ENCODE peak calls at places on chromosomes 13 and 19, in four cellular contexts. H is psoas muscle, V is uterus, R is left lung. Z is an unnamed sample. For H3K27me3, the result is how much of the 10 kb centered on the place peaks cover.

GRCh38 chr13:87982436-87982835 is 311.3 kb downstream of the SLITRK5 start:
- DNase-seq in H (no peak), V (no peak), R (no peak), Z (no peak)

GRCh38 chr13:18947376-18947977 is 234.1 kb downstream of the TUBA3C start:
- DNase-seq in H (no peak), V (no peak), R (no peak), Z (no peak)

GRCh38 chr13:93039131-93039530 is 187.5 kb upstream of the GPC6 start:
- DNase-seq in H (no peak), V (no peak), R (no peak), Z (no peak)

GRCh38 chr19:40523322-40524047 is 53.2 kb upstream of the SHKBP1 start:
- DNase-seq in H (peak), V (no peak), R (peak), Z (peak)

GRCh38 chr19:6947745-6948144 is 60.4 kb downstream of the ADGRE1 start:
- DNase-seq in H (no peak), V (no peak), R (no peak), Z (no peak)

GRCh38 chr13:41700790-41701310 is 243.5 kb downstream of the RGCC start:
- DNase-seq in H (no peak), V (peak), R (no peak), Z (peak)

GRCh38 chr19:48867119-48867921 is 1.1 kb downstream of the PLEKHA4 start:
- DNase-seq in H (no peak), V (no peak), R (no peak), Z (no peak)

GRCh38 chr19:16104722-16105121 is 7.0 kb upstream of the RAB8A start:
- DNase-seq in H (no peak), V (no peak), R (no peak), Z (no peak)

GRCh38 chr13:33918199-33918932 is 100.4 kb downstream of the RFC3 start:
- DNase-seq in H (peak), V (no peak), R (peak), Z (no peak)

GRCh38 chr13:101640797-101641400 is 188.4 kb downstream of the ITGBL1 start:
- DNase-seq in H (no peak), V (no peak), R (no peak), Z (no peak)

GRCh38 chr13:64755961-64756360 is 2474.2 kb downstream of the PCDH9 start:
- DNase-seq in H (no peak), V (no peak), R (no peak), Z (no peak)

GRCh38 chr13:44436589-44437337 is 63.1 kb downstream of the SERP2 start:
- DNase-seq in H (peak), V (peak), R (peak), Z (peak)

GRCh38 chr19:8367327-8368001 is 3.5 kb downstream of the ANGPTL4 start:
- DNase-seq in H (peak), V (peak), R (peak), Z (peak)

GRCh38 chr19:43407416-43408005 is 7.2 kb upstream of the TEX101 start:
- DNase-seq in H (no peak), V (no peak), R (no peak), Z (no peak)

GRCh38 chr13:101579291-101579802 is 126.9 kb downstream of the ITGBL1 start:
- DNase-seq in H (no peak), V (no peak), R (no peak), Z (no peak)

GRCh38 chr13:41006951-41007350 is 12.2 kb downstream of the ELF1 start:
- DNase-seq in H (no peak), V (no peak), R (no peak), Z (no peak)

GRCh38 chr19:9323557-9323918 is 441 bp upstream of the ZNF559 start:
- DNase-seq in H (peak), V (peak), R (peak), Z (peak)

GRCh38 chr13:83503424-83503823 is 378.9 kb downstream of the SLITRK1 start:
- DNase-seq in H (no peak), V (no peak), R (no peak), Z (no peak)

GRCh38 chr19:1848399-1849131 is at the start of gene REXO1:
- DNase-seq in H (peak), V (peak), R (peak), Z (peak)

GRCh38 chr19:55486971-55487883 is 1.0 kb upstream of the SSC5D start:
- DNase-seq in H (peak), V (peak), R (peak), Z (peak)

GRCh38 chr19:38693380-38694223 is 46.2 kb downstream of the ACTN4 start:
- DNase-seq in H (no peak), V (no peak), R (no peak), Z (no peak)
- H3K4me3 ChIP-seq in H (peak), V (no peak), R (no peak), Z (no peak)

GRCh38 chr19:50427997-50428425 is 4.7 kb upstream of the MYBPC2 start:
- DNase-seq in H (peak), V (peak), R (peak), Z (no peak)

GRCh38 chr19:50427318-50427925 is 5.3 kb upstream of the MYBPC2 start:
- DNase-seq in H (no peak), V (no peak), R (no peak), Z (no peak)

GRCh38 chr19:50431343-50432220 is 1.1 kb upstream of the MYBPC2 start:
- DNase-seq in H (peak), V (peak), R (peak), Z (peak)

GRCh38 chr19:50430888-50431342 is 1.8 kb upstream of the MYBPC2 start:
- DNase-seq in H (no peak), V (no peak), R (no peak), Z (no peak)

DNA sequence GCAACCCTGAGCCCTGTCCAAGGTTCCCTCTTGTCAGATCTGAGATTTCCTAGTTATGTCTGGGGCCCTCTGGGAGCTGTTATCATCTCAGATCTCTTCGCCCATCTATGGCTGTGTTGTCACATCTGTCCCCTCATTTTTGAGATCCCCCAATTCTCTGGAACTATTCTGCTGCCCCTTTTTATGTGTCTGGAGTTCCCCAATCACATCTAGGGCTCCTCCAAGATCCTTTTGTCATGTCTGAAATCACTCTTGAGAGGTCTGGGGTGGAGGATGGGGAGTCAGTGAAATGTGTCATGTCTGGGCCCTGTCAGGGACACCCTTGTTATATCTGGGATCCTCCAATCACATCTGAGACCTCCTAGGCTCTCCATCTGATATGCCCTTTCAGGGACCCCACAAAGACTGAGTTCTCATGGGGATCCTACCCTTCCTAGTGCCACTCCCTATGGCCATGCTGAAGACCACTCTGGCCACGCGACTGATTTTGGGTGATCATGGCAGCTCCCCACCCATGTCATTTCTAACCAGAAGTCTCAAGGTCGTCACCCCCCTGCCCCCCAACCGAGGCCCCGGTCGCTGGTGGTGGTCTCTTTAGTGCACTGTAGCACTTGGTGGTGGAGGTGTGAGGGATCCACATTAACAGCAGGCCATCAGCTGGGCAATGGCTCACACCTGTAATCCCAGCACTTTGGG is 3.8 kb upstream of the MYBPC2 start:
- DNase-seq in H (no peak), V (no peak), R (no peak), Z (no peak)
- H3K27me3 ChIP-seq in H (under half), V (under half), R (under half), Z (under half)

GRCh38 chr13:20232556-20233277 is 598 bp upstream of the GJB6 start:
- DNase-seq in H (no peak), V (no peak), R (no peak), Z (no peak)
- H3K4me3 ChIP-seq in H (no peak), V (no peak), R (peak), Z (no peak)

GRCh38 chr19:39251081-39251480 is 2.4 kb upstream of the IFNL4 start:
- DNase-seq in H (no peak), V (no peak), R (no peak), Z (no peak)
- H3K27me3 ChIP-seq in H (half or more), V (under half), R (under half), Z (under half)

GRCh38 chr13:73820285-73820684 is 313.9 kb downstream of the KLF12 start:
- DNase-seq in H (no peak), V (no peak), R (no peak), Z (no peak)
- H3K4me3 ChIP-seq in H (no peak), V (no peak), R (no peak), Z (no peak)

DNA sequence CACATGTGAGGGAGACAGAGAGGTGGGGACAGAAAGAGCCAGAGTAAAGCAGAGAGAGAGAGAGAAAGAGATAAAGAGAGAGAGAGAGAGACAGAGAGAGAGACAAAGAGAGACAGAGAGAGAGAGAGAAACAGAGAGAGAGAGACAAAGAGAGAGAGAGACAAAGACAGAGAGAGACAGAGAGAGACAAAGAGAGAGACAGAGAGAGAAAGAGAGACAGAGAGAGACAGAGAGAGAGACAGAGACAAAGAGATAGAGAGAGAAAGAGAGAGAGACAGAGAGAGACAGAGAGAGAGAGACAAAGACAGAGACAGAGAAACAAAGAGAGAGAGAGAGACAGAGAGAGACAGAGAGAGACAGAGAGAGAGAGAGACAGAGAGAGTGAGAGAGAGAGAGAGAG is 4.2 kb upstream of the TTYH1 start:
- DNase-seq in H (no peak), V (no peak), R (no peak), Z (no peak)
- H3K27me3 ChIP-seq in H (under half), V (under half), R (under half), Z (under half)

GRCh38 chr19:12450817-12451216 is 10.0 kb upstream of the ZNF443 start:
- DNase-seq in H (no peak), V (no peak), R (no peak), Z (no peak)
- H3K4me3 ChIP-seq in H (no peak), V (no peak), R (no peak), Z (no peak)

GRCh38 chr13:60612593-60612992 is 215.6 kb downstream of the TDRD3 start:
- DNase-seq in H (no peak), V (no peak), R (no peak), Z (no peak)
- H3K27me3 ChIP-seq in H (under half), V (under half), R (under half), Z (under half)

DNA sequence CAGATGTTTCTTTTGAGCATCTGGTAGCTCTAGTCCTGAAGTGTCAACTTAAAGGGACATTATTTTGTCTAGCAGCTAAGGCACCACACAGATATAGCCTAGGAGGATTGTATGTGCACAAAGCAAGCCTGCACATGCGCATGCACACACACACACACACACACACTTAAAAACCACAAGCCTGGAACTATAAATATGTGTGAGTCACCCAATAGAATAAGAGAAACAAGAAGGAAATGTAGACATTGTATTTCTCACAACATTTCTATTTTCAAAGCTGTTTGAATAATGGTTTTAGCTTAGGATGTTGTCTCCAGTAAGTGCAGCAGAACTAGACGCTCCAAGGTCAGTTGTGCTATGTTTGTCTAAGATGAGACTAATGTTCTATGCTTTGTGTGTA is 516.5 kb downstream of the SUCLA2 start:
- DNase-seq in H (no peak), V (no peak), R (no peak), Z (no peak)
- H3K4me3 ChIP-seq in H (no peak), V (no peak), R (no peak), Z (no peak)

DNA sequence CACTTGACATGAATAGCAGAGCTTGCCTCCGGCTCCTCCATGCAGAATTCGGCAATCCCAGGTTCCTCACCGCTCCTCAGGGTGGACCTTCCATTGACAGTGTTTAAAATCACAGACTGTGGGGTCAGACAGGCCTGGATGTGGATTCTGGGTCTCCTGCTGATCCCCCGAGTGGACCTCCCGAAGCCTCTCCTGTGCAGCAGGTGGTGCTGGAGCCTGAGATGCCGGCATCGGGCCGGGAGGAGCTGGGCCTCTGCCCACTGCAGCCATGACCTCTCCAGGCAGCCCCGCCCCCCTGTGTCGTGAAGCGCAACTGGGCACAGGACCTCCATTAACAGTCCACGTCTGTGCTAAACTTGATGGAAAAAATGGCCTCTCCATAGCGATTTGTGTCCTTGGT is 10.5 kb upstream of the CDC16 start:
- DNase-seq in H (no peak), V (no peak), R (no peak), Z (no peak)
- H3K27me3 ChIP-seq in H (under half), V (under half), R (under half), Z (under half)